ENCODE peak calls at places on chromosomes 16 and 17, in four cellular contexts. One of them, this sample, is unnamed.
A peak's percentile ranks its signal among the peaks of the same experiment; 100 is the strongest.

GRCh38 chr17:67689534-67690177 is 28.1 kb upstream of the NOL11 start:
- DNase-seq in HCT116: peak; percentile 57
- DNase-seq in tibial nerve: peak; percentile 89
- DNase-seq in heart left ventricle: peak; percentile 41
- DNase-seq in this sample: no peak

GRCh38 chr16:61480250-61480649 is 556.0 kb downstream of the CDH8 start:
- DNase-seq in HCT116: no peak
- DNase-seq in tibial nerve: no peak
- DNase-seq in heart left ventricle: no peak
- DNase-seq in this sample: no peak

GRCh38 chr16:12062343-12063003 is 85.9 kb downstream of the SNX29 start:
- DNase-seq in HCT116: peak; percentile 4
- DNase-seq in tibial nerve: peak; percentile 82
- DNase-seq in heart left ventricle: peak; percentile 60
- DNase-seq in this sample: peak; percentile 98

GRCh38 chr17:50828508-50829170 is 6.7 kb upstream of the WFIKKN2 start:
- DNase-seq in HCT116: no peak
- DNase-seq in tibial nerve: no peak
- DNase-seq in heart left ventricle: no peak
- DNase-seq in this sample: no peak

GRCh38 chr17:68731465-68731864 is 130.3 kb upstream of the FAM20A start:
- DNase-seq in HCT116: no peak
- DNase-seq in tibial nerve: no peak
- DNase-seq in heart left ventricle: no peak
- DNase-seq in this sample: no peak

GRCh38 chr17:35842239-35842638 is 26.5 kb downstream of the HEATR9 start:
- DNase-seq in HCT116: no peak
- DNase-seq in tibial nerve: no peak
- DNase-seq in heart left ventricle: no peak
- DNase-seq in this sample: no peak

GRCh38 chr16:27441998-27442397 is 40.0 kb downstream of the IL21R start:
- DNase-seq in HCT116: no peak
- DNase-seq in tibial nerve: no peak
- DNase-seq in heart left ventricle: no peak
- DNase-seq in this sample: no peak

GRCh38 chr17:266701-267656 is 85.5 kb upstream of the DOC2B start:
- DNase-seq in HCT116: no peak
- DNase-seq in tibial nerve: no peak
- DNase-seq in heart left ventricle: peak; percentile 74
- DNase-seq in this sample: no peak

GRCh38 chr17:28974451-28974850 is 23.1 kb upstream of the PHF12 start:
- DNase-seq in HCT116: no peak
- DNase-seq in tibial nerve: no peak
- DNase-seq in heart left ventricle: no peak
- DNase-seq in this sample: no peak

GRCh38 chr16:46607529-46607928 is 13.7 kb downstream of the SHCBP1 start:
- DNase-seq in HCT116: peak; percentile 46
- DNase-seq in tibial nerve: no peak
- DNase-seq in heart left ventricle: no peak
- DNase-seq in this sample: no peak

GRCh38 chr16:88116121-88116900 is 165.1 kb downstream of the BANP start:
- DNase-seq in HCT116: no peak
- DNase-seq in tibial nerve: no peak
- DNase-seq in heart left ventricle: no peak
- DNase-seq in this sample: no peak

GRCh38 chr16:66223176-66223780 is 143.2 kb upstream of the CDH5 start:
- DNase-seq in HCT116: no peak
- DNase-seq in tibial nerve: no peak
- DNase-seq in heart left ventricle: no peak
- DNase-seq in this sample: no peak

GRCh38 chr17:80457236-80457856 is 19.1 kb downstream of the NPTX1 start:
- DNase-seq in HCT116: no peak
- DNase-seq in tibial nerve: no peak
- DNase-seq in heart left ventricle: no peak
- DNase-seq in this sample: no peak

GRCh38 chr17:45719335-45720071 is 64.6 kb upstream of the CRHR1 start:
- DNase-seq in HCT116: peak; percentile 64
- DNase-seq in tibial nerve: no peak
- DNase-seq in heart left ventricle: no peak
- DNase-seq in this sample: no peak

GRCh38 chr17:36921131-36921851 is 16.0 kb upstream of the LHX1 start:
- DNase-seq in HCT116: peak; percentile 98
- DNase-seq in tibial nerve: no peak
- DNase-seq in heart left ventricle: no peak
- DNase-seq in this sample: no peak

GRCh38 chr17:73050797-73051196 is 41.7 kb downstream of the SLC39A11 start:
- DNase-seq in HCT116: no peak
- DNase-seq in tibial nerve: no peak
- DNase-seq in heart left ventricle: no peak
- DNase-seq in this sample: no peak

GRCh38 chr16:57976331-57976796 is 5.4 kb upstream of the CNGB1 start:
- DNase-seq in HCT116: no peak
- DNase-seq in tibial nerve: no peak
- DNase-seq in heart left ventricle: no peak
- DNase-seq in this sample: no peak

GRCh38 chr16:65933703-65934102 is 432.8 kb upstream of the CDH5 start:
- DNase-seq in HCT116: no peak
- DNase-seq in tibial nerve: no peak
- DNase-seq in heart left ventricle: no peak
- DNase-seq in this sample: no peak

GRCh38 chr16:66236301-66236700 is 130.2 kb upstream of the CDH5 start:
- DNase-seq in HCT116: no peak
- DNase-seq in tibial nerve: no peak
- DNase-seq in heart left ventricle: no peak
- DNase-seq in this sample: no peak

GRCh38 chr17:70588003-70588402 is 418.7 kb downstream of the KCNJ2 start:
- DNase-seq in HCT116: no peak
- DNase-seq in tibial nerve: no peak
- DNase-seq in heart left ventricle: no peak
- DNase-seq in this sample: no peak

GRCh38 chr16:50502616-50503000 is 45.6 kb upstream of the NKD1 start:
- DNase-seq in HCT116: no peak
- DNase-seq in tibial nerve: no peak
- DNase-seq in heart left ventricle: no peak
- DNase-seq in this sample: peak; percentile 22

GRCh38 chr16:11658896-11659708 is 9.2 kb upstream of the SNN start:
- DNase-seq in HCT116: no peak
- DNase-seq in tibial nerve: no peak
- DNase-seq in heart left ventricle: peak; percentile 47
- DNase-seq in this sample: no peak

DNA sequence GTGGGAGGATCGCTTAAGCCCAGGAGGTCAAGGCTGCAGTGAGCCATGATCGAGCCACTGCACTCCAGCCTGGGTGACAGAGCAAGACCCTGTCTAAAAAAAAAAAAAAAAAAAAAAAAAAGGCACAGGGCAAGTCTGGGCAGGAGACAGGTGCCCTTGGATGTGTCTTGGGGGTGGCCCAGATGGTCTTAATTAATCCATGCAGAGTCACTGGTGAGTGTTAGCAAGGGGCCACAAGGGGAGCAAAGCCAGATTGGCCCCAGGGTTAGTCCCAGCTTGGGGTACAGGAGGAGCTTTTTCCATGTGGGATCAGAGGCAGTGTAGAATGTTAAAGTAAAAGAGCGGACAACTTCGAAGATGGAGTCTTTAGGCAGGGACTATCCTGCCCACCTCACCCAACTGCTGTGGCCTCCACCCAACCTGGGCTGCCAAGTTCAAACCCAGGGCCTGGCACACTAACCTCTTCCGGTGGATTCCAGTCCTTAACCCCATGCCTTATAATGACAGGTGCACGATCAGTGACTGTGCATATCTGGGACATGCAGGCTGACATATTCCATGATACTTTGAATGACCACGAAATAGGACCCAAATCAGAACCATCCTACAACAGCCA is 32.2 kb upstream of the MFSD6L start:
- DNase-seq in HCT116: no peak
- DNase-seq in tibial nerve: no peak
- DNase-seq in heart left ventricle: no peak
- DNase-seq in this sample: peak; percentile 52
- TF ChIP-seq POLR2A in HCT116: no peak
- TF ChIP-seq POLR2A in tibial nerve: no peak
- TF ChIP-seq POLR2A in heart left ventricle: no peak
- TF ChIP-seq POLR2A in this sample: no peak

DNA sequence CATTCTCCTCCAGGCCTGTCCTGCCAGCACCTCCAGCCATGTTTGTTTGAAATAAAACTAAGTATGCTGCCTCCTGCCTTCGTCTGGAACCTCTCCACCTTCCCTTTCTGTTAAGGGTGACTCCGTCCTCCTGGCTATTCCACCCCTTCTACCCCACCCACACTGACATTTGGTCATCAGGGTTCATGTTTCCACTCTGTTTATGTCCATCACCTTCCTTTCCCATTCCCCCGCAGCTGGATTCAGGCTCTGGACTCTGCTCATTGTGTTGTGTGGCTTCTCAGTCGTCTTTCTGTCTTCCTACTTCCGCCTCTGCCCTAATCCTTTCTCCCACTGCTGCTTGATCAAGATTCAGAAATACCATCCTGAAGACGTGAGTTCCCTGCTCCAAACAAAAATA is 28.6 kb downstream of the EPN2 start:
- DNase-seq in HCT116: no peak
- DNase-seq in tibial nerve: no peak
- DNase-seq in heart left ventricle: no peak
- DNase-seq in this sample: no peak
- TF ChIP-seq POLR2A in HCT116: no peak
- TF ChIP-seq POLR2A in tibial nerve: no peak
- TF ChIP-seq POLR2A in heart left ventricle: no peak
- TF ChIP-seq POLR2A in this sample: no peak

GRCh38 chr16:77721752-77722314 is 481 bp upstream of the NUDT7 start:
- DNase-seq in HCT116: no peak
- DNase-seq in tibial nerve: no peak
- DNase-seq in heart left ventricle: no peak
- DNase-seq in this sample: no peak

GRCh38 chr16:77724174-77724573 is 1.9 kb downstream of the NUDT7 start:
- DNase-seq in HCT116: no peak
- DNase-seq in tibial nerve: no peak
- DNase-seq in heart left ventricle: no peak
- DNase-seq in this sample: no peak

GRCh38 chr16:77723108-77723514 is 797 bp downstream of the NUDT7 start:
- DNase-seq in HCT116: no peak
- DNase-seq in tibial nerve: peak; percentile 9
- DNase-seq in heart left ventricle: peak; percentile 23
- DNase-seq in this sample: no peak

GRCh38 chr16:77722315-77723107 is at the start of gene NUDT7:
- DNase-seq in HCT116: peak; percentile 92
- DNase-seq in tibial nerve: peak; percentile 99
- DNase-seq in heart left ventricle: peak; percentile 99
- DNase-seq in this sample: peak; percentile 95
- TF ChIP-seq POLR2A in HCT116: peak; percentile 49
- TF ChIP-seq POLR2A in tibial nerve: peak; percentile 81
- TF ChIP-seq POLR2A in heart left ventricle: peak; percentile 84
- TF ChIP-seq POLR2A in this sample: no peak

DNA sequence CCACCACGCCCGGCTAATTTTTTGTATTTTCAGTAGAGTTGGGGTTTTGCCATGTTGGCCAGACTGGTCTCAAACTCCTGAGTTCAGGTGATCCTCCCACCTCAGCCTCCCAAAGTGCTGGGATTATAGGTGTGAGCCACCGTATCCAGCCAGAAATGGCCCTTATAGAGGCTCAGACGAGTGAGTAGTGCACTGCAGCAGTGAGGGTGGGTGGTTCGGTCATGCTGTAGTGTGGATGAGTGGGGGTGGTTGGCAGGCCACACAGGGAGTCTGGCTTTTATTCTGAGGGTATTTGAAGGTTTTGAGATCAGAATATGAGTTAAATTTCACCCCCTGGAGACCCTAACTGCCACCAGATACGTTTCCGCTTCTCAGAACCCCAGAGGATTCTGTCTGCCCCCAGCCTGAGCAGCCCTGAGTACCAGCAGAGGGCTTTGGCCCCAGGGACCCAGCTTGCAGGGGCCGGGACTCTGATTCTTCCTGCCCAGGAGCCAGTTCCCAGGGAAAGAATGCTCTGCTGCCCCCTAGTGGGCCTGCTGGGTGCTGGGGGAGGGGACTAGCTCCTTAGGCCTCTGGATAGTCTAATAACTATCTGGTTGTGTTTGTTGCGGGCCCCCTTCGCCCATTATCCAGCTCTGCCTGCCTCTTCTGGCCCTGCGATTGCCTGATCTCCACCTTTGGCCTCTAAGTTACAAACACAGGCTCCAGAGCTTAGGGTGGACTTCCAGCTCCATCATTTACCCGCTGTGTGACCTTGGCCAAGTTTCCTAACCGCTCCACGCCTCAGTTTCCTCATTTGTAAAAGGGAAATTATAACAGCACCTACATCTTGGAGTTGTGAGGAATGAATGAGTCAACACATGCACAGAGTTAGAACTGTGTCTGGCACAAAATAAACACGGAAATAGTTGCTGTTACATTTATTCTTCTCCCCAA is 2.0 kb downstream of the ZNF771 start:
- DNase-seq in HCT116: peak; percentile 78
- DNase-seq in tibial nerve: peak; percentile 93
- DNase-seq in heart left ventricle: peak; percentile 90
- DNase-seq in this sample: no peak
- TF ChIP-seq POLR2A in HCT116: no peak
- TF ChIP-seq POLR2A in tibial nerve: no peak
- TF ChIP-seq POLR2A in heart left ventricle: no peak
- TF ChIP-seq POLR2A in this sample: no peak